ENCODE peak calls at places on chromosomes 5 and 9, in five cellular contexts. M is transverse colon, Q is astrocyte, B is mammary epithelial cell, K is heart right ventricle. E is an unnamed sample.

GRCh38 chr5:128536861-128537305 is 1.2 kb downstream of the FBN2 start:
- DNase-seq in K (no peak), Q (no peak), M (no peak), B (no peak), E (no peak)

GRCh38 chr9:98792096-98792490 is 4.3 kb downstream of the ANKS6 start:
- DNase-seq in B (no peak), K (no peak), Q (no peak), M (no peak), E (no peak)

GRCh38 chr5:139482050-139482889 is at the start of gene STING1:
- DNase-seq in M (peak; percentile 89), Q (peak; percentile 93), B (peak; percentile 97), K (peak; percentile 85), E (peak; percentile 35)

GRCh38 chr5:171494452-171495121 is 75.1 kb downstream of the FGF18 start:
- DNase-seq in B (no peak), K (peak; percentile 66), Q (peak; percentile 77), M (no peak), E (no peak)

GRCh38 chr5:160398806-160399205 is 1.0 kb downstream of the FAM200C start:
- DNase-seq in M (no peak), K (no peak), Q (peak; percentile 69), B (no peak), E (no peak)

GRCh38 chr9:87865626-87866025 is 17.1 kb upstream of the SPATA31E1 start:
- DNase-seq in B (no peak), M (no peak), K (no peak), Q (no peak), E (no peak)

GRCh38 chr5:87825583-87825982 is 412.9 kb upstream of the CCNH start:
- DNase-seq in Q (no peak), K (no peak), M (no peak), B (no peak), E (no peak)

GRCh38 chr9:97842960-97843359 is 10.1 kb upstream of the FOXE1 start:
- DNase-seq in Q (no peak), B (no peak), K (no peak), M (no peak), E (no peak)

GRCh38 chr5:73365301-73365853 is 83.2 kb downstream of the FOXD1 start:
- DNase-seq in B (peak; percentile 91), Q (peak; percentile 92), M (no peak), K (no peak), E (no peak)

GRCh38 chr5:138876811-138877210 is 1.7 kb upstream of the LRRTM2 start:
- DNase-seq in K (no peak), M (no peak), Q (no peak), B (no peak), E (no peak)

GRCh38 chr9:110214090-110214489 is 6.1 kb upstream of the C9orf152 start:
- DNase-seq in B (peak; percentile 72), M (no peak), Q (peak; percentile 59), K (no peak), E (no peak)

GRCh38 chr9:138040446-138041430 is 163.2 kb downstream of the CACNA1B start:
- DNase-seq in B (no peak), M (no peak), Q (no peak), K (no peak), E (no peak)

GRCh38 chr5:144177548-144177947 is 6.9 kb downstream of the KCTD16 start:
- DNase-seq in M (no peak), Q (peak; percentile 26), B (no peak), K (no peak), E (no peak)

GRCh38 chr5:174409070-174409469 is 315.3 kb upstream of the MSX2 start:
- DNase-seq in M (no peak), Q (no peak), K (no peak), B (no peak), E (no peak)

GRCh38 chr5:78803386-78803785 is 154.8 kb upstream of the LHFPL2 start:
- DNase-seq in M (peak; percentile 41), K (peak; percentile 56), Q (peak; percentile 58), B (no peak), E (no peak)

GRCh38 chr9:130741831-130742449 is 48.4 kb downstream of the EXOSC2 start:
- DNase-seq in B (peak; percentile 69), Q (peak; percentile 72), K (no peak), M (no peak), E (no peak)

GRCh38 chr5:119396265-119396664 is 40.4 kb downstream of the TNFAIP8 start:
- DNase-seq in B (no peak), M (no peak), Q (no peak), K (no peak), E (no peak)

GRCh38 chr9:129796029-129796910 is 6.7 kb upstream of the TOR1B start:
- DNase-seq in M (no peak), B (no peak), K (no peak), Q (no peak), E (no peak)

GRCh38 chr9:137069508-137070071 is 767 bp downstream of the SAPCD2 start:
- DNase-seq in K (no peak), M (peak; percentile 14), B (no peak), Q (no peak), E (no peak)

GRCh38 chr9:27353405-27354229 is 56.7 kb upstream of the EQTN start:
- DNase-seq in B (no peak), M (no peak), Q (no peak), K (no peak), E (peak; percentile 87)

GRCh38 chr5:153777681-153778080 is 261.0 kb downstream of the FAM114A2 start:
- DNase-seq in B (no peak), M (no peak), Q (no peak), K (no peak), E (no peak)

GRCh38 chr5:10655041-10655685 is 91.3 kb downstream of the ANKRD33B start:
- DNase-seq in B (no peak), M (no peak), K (no peak), Q (peak; percentile 61), E (no peak)

GRCh38 chr9:110592075-110592830 is 12.7 kb upstream of the SVEP1 start:
- DNase-seq in K (no peak), Q (no peak), M (no peak), B (no peak), E (no peak)

GRCh38 chr5:93510626-93511420 is 70.2 kb downstream of the NR2F1-AS1 start:
- DNase-seq in M (no peak), Q (no peak), B (no peak), K (no peak), E (no peak)

GRCh38 chr5:73722224-73722623 is 96.2 kb downstream of the ARHGEF28 start:
- DNase-seq in B (no peak), Q (no peak), M (no peak), K (no peak), E (no peak)

GRCh38 chr9:114685951-114686350 is 4.0 kb upstream of the TEX48 start:
- DNase-seq in K (no peak), Q (no peak), B (no peak), M (no peak), E (no peak)

GRCh38 chr9:91119147-91119546 is 242.6 kb downstream of the AUH start:
- DNase-seq in B (peak; percentile 81), M (no peak), Q (peak; percentile 50), K (no peak), E (no peak)

GRCh38 chr5:81422671-81423070 is 28.7 kb upstream of the ACOT12 start:
- DNase-seq in K (no peak), M (no peak), Q (peak; percentile 83), B (no peak), E (no peak)

GRCh38 chr5:125065114-125065513 is 318.7 kb upstream of the ZNF608 start:
- DNase-seq in Q (peak; percentile 31), M (no peak), B (no peak), K (no peak), E (no peak)

GRCh38 chr9:4196376-4196775 is 103.5 kb downstream of the GLIS3 start:
- DNase-seq in M (no peak), Q (peak; percentile 74), K (no peak), B (peak; percentile 28), E (no peak)

GRCh38 chr9:70013598-70014196 is 30.0 kb upstream of the MAMDC2 start:
- DNase-seq in B (peak; percentile 76), Q (peak; percentile 95), K (peak; percentile 10), M (no peak), E (no peak)

GRCh38 chr9:116687762-116688160 is 656 bp downstream of the TRIM32 start:
- DNase-seq in K (no peak), M (no peak), B (peak; percentile 16), Q (no peak), E (no peak)

GRCh38 chr9:116687074-116687761 is at the start of gene TRIM32:
- DNase-seq in M (peak; percentile 93), K (peak; percentile 93), Q (peak; percentile 70), B (peak; percentile 75), E (peak; percentile 90)

GRCh38 chr9:116689117-116689516 is 2.0 kb downstream of the TRIM32 start:
- DNase-seq in M (no peak), B (no peak), K (no peak), Q (no peak), E (no peak)

GRCh38 chr9:116686135-116686534 is 970 bp upstream of the TRIM32 start:
- DNase-seq in Q (no peak), B (no peak), K (no peak), M (no peak), E (no peak)

DNA sequence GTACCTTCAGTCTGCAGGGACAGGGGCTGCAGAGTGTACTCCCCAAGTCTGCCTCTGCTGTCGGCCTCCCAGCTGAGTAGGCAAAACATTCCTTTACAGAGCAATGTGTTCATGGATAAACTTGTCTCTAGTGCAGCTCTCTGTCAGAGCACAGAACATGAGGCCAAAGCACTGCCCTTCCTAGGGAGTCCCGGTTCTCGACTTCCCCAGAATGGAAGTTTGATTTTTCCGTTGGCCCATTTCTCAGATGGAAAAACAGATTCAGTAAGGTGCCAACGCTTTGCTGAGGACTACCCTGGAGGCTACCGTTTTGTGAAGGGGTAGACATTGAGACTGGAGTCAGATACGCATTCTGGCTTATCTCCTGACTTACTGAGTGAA is 422 bp upstream of the TRIM32 start:
- DNase-seq in Q (no peak), B (no peak), K (no peak), M (no peak), E (no peak)
- H3K27ac ChIP-seq in Q (peak overlapping the region; percentile 71), B (no peak overlapping the region), K (peak overlapping the region; percentile 60), M (peak overlapping the region; percentile 71), E (peak overlapping the region; percentile 74)

GRCh38 chr9:104899759-104900247 is 28.2 kb downstream of the ABCA1 start:
- DNase-seq in Q (no peak), M (no peak), K (no peak), B (no peak), E (no peak)

GRCh38 chr9:104905153-104905901 is 22.6 kb downstream of the ABCA1 start:
- DNase-seq in Q (no peak), K (no peak), M (no peak), B (no peak), E (no peak)

GRCh38 chr9:104903609-104904008 is 24.3 kb downstream of the ABCA1 start:
- DNase-seq in M (no peak), Q (peak; percentile 89), K (no peak), B (no peak), E (no peak)

GRCh38 chr9:104900324-104900723 is 27.6 kb downstream of the ABCA1 start:
- DNase-seq in B (no peak), Q (no peak), K (no peak), M (no peak), E (no peak)

GRCh38 chr9:104900871-104901270 is 27.1 kb downstream of the ABCA1 start:
- DNase-seq in Q (no peak), K (no peak), M (no peak), B (peak; percentile 48), E (no peak)
- H3K27ac ChIP-seq in Q (no peak overlapping the region), K (no peak overlapping the region), M (no peak overlapping the region), B (peak overlapping the region; percentile 47), E (no peak overlapping the region)

GRCh38 chr9:89686621-89687020 is 81.8 kb downstream of the GADD45G start:
- DNase-seq in M (no peak), K (no peak), B (no peak), Q (no peak), E (no peak)
- H3K27ac ChIP-seq in M (no peak overlapping the region), K (no peak overlapping the region), B (peak overlapping the region; percentile 41), Q (no peak overlapping the region), E (no peak overlapping the region)

GRCh38 chr5:1153428-1153827 is 41.6 kb upstream of the SLC12A7 start:
- DNase-seq in M (no peak), B (no peak), K (no peak), Q (no peak), E (no peak)
- H3K27ac ChIP-seq in M (no peak overlapping the region), B (no peak overlapping the region), K (no peak overlapping the region), Q (no peak overlapping the region), E (no peak overlapping the region)